ENCODE peak calls at places on chromosomes 7 and 10, in five cellular contexts. U is H7; Q is H9; V is CD4-positive, alpha-beta memory T cell; K is left ventricle myocardium inferior. Z is an unnamed sample.

GRCh38 chr7:131223151-131223550 is 104.5 kb upstream of the MKLN1 start:
- DNase-seq in U (no peak), Q (no peak), V (no peak), K (no peak), Z (no peak)

GRCh38 chr7:46215987-46216567 is 295.0 kb upstream of the IGFBP3 start:
- DNase-seq in U (no peak), Q (peak; percentile 34), V (no peak), K (peak; percentile 37), Z (no peak)

GRCh38 chr10:92181575-92181974 is 109.3 kb downstream of the CPEB3 start:
- DNase-seq in U (peak; percentile 10), Q (no peak), V (no peak), K (no peak), Z (no peak)

GRCh38 chr10:60258429-60258797 is 131.3 kb downstream of the ANK3 start:
- DNase-seq in U (no peak), Q (no peak), V (no peak), K (no peak), Z (no peak)

GRCh38 chr10:31322647-31323046 is 3.6 kb downstream of the ZEB1 start:
- DNase-seq in U (no peak), Q (no peak), V (peak; percentile 11), K (no peak), Z (no peak)

GRCh38 chr10:31830887-31831286 is 97.7 kb downstream of the ARHGAP12 start:
- DNase-seq in U (no peak), Q (no peak), V (no peak), K (no peak), Z (no peak)

GRCh38 chr7:4665661-4666060 is 16.4 kb upstream of the FOXK1 start:
- DNase-seq in U (no peak), Q (no peak), V (no peak), K (no peak), Z (no peak)

GRCh38 chr7:108454674-108455523 is 1.3 kb downstream of the NRCAM start:
- DNase-seq in U (peak; percentile 80), Q (peak; percentile 60), V (no peak), K (no peak), Z (no peak)

GRCh38 chr7:30755384-30756154 is 3.6 kb downstream of the INMT start:
- DNase-seq in U (peak; percentile 59), Q (no peak), V (no peak), K (peak; percentile 83), Z (peak; percentile 87)

GRCh38 chr7:79410345-79410744 is 43.1 kb downstream of the MAGI2 start:
- DNase-seq in U (no peak), Q (no peak), V (no peak), K (no peak), Z (no peak)

GRCh38 chr7:104643587-104644217 is 315.3 kb downstream of the LHFPL3 start:
- DNase-seq in U (peak; percentile 61), Q (peak; percentile 48), V (no peak), K (no peak), Z (no peak)

GRCh38 chr7:71601840-71602239 is 469.9 kb downstream of the GALNT17 start:
- DNase-seq in U (no peak), Q (no peak), V (no peak), K (no peak), Z (no peak)

GRCh38 chr7:150406311-150406564 is 27.1 kb downstream of the ZNF775 start:
- DNase-seq in U (peak; percentile 73), Q (no peak), V (peak; percentile 22), K (no peak), Z (peak; percentile 61)

GRCh38 chr10:124249196-124249595 is 155.8 kb upstream of the CHST15 start:
- DNase-seq in U (no peak), Q (no peak), V (no peak), K (no peak), Z (no peak)

GRCh38 chr7:146878901-146879300 is 762.3 kb downstream of the CNTNAP2 start:
- DNase-seq in U (no peak), Q (no peak), V (no peak), K (no peak), Z (no peak)

GRCh38 chr7:150927954-150928340 is 50.2 kb downstream of the KCNH2 start:
- DNase-seq in U (peak; percentile 37), Q (no peak), V (no peak), K (no peak), Z (no peak)

GRCh38 chr7:36037121-36037662 is 115.9 kb upstream of the EEPD1 start:
- DNase-seq in U (no peak), Q (no peak), V (no peak), K (peak; percentile 50), Z (peak; percentile 69)

GRCh38 chr7:94182066-94182465 is 177.9 kb upstream of the BET1 start:
- DNase-seq in U (no peak), Q (no peak), V (no peak), K (no peak), Z (no peak)

GRCh38 chr7:99669782-99670181 is 10.0 kb downstream of the CYP3A5 start:
- DNase-seq in U (no peak), Q (no peak), V (no peak), K (no peak), Z (no peak)

GRCh38 chr10:104028146-104028545 is 57.5 kb downstream of the COL17A1 start:
- DNase-seq in U (peak; percentile 65), Q (peak; percentile 60), V (no peak), K (no peak), Z (no peak)

GRCh38 chr7:108034586-108034985 is 31.6 kb upstream of the LAMB1 start:
- DNase-seq in U (peak; percentile 21), Q (no peak), V (no peak), K (no peak), Z (no peak)

GRCh38 chr7:116511552-116512523 is 12.3 kb downstream of the CAV2 start:
- DNase-seq in U (no peak), Q (no peak), V (peak; percentile 38), K (no peak), Z (no peak)

GRCh38 chr7:1569833-1570632 is at the start of gene PSMG3:
- DNase-seq in U (peak; percentile 93), Q (peak; percentile 75), V (peak; percentile 87), K (peak; percentile 92), Z (peak; percentile 95)

GRCh38 chr7:2051708-2052656 is 180.8 kb downstream of the MAD1L1 start:
- DNase-seq in U (no peak), Q (no peak), V (no peak), K (no peak), Z (no peak)

GRCh38 chr10:121591186-121591585 is 7.1 kb downstream of the FGFR2 start:
- DNase-seq in U (no peak), Q (peak; percentile 17), V (no peak), K (no peak), Z (no peak)

GRCh38 chr10:127142831-127143230 is 53.6 kb downstream of the INSYN2A start:
- DNase-seq in U (no peak), Q (no peak), V (no peak), K (no peak), Z (no peak)

GRCh38 chr10:88110822-88111221 is 247.4 kb downstream of the PTEN start:
- DNase-seq in U (no peak), Q (no peak), V (no peak), K (no peak), Z (no peak)

GRCh38 chr10:125774144-125774543 is 1.5 kb downstream of the MMP21 start:
- DNase-seq in U (no peak), Q (no peak), V (no peak), K (no peak), Z (no peak)

GRCh38 chr7:16982640-16983103 is 100.9 kb upstream of the AGR3 start:
- DNase-seq in U (peak; percentile 2), Q (no peak), V (peak; percentile 42), K (no peak), Z (no peak)

GRCh38 chr7:78924581-78924980 is 528.9 kb downstream of the MAGI2 start:
- DNase-seq in U (peak; percentile 5), Q (no peak), V (no peak), K (no peak), Z (no peak)

GRCh38 chr10:69786791-69787190 is 14.9 kb upstream of the COL13A1 start:
- DNase-seq in U (no peak), Q (no peak), V (no peak), K (no peak), Z (no peak)

GRCh38 chr7:158473946-158474345 is 113.7 kb downstream of the PTPRN2 start:
- DNase-seq in U (peak; percentile 64), Q (no peak), V (no peak), K (no peak), Z (no peak)
- H3K27me3 ChIP-seq in U (no peaks in the 10 kb centered on the region), Q (no peaks in the 10 kb centered on the region), V (no peaks in the 10 kb centered on the region), K (peaks cover 91% of the 10 kb centered on the region), Z (no peaks in the 10 kb centered on the region)

GRCh38 chr7:91264924-91265681 is 870 bp downstream of the FZD1 start:
- DNase-seq in U (peak; percentile 61), Q (peak; percentile 52), V (no peak), K (peak; percentile 56), Z (peak; percentile 86)
- H3K27me3 ChIP-seq in U (peaks cover 82% of the 10 kb centered on the region), Q (peaks cover 63% of the 10 kb centered on the region), V (peaks cover 8% of the 10 kb centered on the region), K (no peaks in the 10 kb centered on the region), Z (no peaks in the 10 kb centered on the region)

GRCh38 chr10:71782917-71783490 is 9.7 kb upstream of the VSIR start:
- DNase-seq in U (peak; percentile 71), Q (no peak), V (no peak), K (peak; percentile 40), Z (no peak)

GRCh38 chr10:71784679-71785272 is 11.5 kb upstream of the VSIR start:
- DNase-seq in U (no peak), Q (no peak), V (no peak), K (no peak), Z (no peak)

GRCh38 chr10:71780722-71781121 is 7.4 kb upstream of the VSIR start:
- DNase-seq in U (peak; percentile 82), Q (no peak), V (no peak), K (no peak), Z (no peak)

GRCh38 chr10:71782221-71782916 is 9.0 kb upstream of the VSIR start:
- DNase-seq in U (peak; percentile 55), Q (no peak), V (no peak), K (no peak), Z (peak; percentile 49)

DNA sequence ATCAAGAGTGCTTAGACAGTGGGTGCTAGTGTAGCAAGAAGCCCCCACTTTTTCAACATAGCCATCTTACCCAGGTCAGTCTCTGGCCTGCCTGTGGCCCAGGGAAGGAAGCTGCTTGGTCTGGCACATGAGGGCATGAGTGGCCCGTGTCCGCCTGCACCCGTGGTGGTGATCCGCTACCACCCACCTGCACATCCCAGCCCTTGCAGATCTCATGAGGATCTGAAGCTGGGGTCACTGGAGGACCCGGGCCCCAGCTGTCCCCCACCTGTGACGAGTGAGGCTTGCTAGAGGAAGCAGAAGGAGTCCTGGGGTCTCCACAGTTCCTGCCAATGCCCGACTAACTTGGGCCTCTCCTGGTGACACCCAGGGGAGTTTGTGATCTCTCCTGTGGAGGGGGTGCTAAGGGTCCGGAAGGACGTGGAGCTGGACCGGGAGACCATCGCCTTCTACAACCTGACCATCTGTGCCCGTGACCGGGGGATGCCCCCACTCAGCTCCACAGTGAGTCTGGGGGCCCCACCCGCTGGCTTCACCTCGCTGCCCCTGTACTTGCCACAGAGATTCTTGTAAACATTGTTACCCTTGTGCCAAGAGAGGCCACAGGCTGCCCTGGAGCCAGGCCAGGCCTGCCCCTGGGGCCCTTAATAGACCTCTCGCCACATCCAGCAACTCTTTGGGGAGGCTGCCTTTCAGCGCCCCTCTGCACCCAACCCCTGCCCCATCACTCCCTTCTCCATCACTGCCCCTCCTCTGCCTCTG is 10.8 kb upstream of the VSIR start:
- DNase-seq in U (no peak), Q (no peak), V (no peak), K (no peak), Z (no peak)
- H3K27me3 ChIP-seq in U (no peaks in the 10 kb centered on the region), Q (no peaks in the 10 kb centered on the region), V (no peaks in the 10 kb centered on the region), K (no peaks in the 10 kb centered on the region), Z (no peaks in the 10 kb centered on the region)

GRCh38 chr7:21893401-21893800 is 52.3 kb downstream of the CDCA7L start:
- DNase-seq in U (no peak), Q (no peak), V (no peak), K (no peak), Z (no peak)
- H3K27me3 ChIP-seq in U (no peaks in the 10 kb centered on the region), Q (no peaks in the 10 kb centered on the region), V (no peaks in the 10 kb centered on the region), K (no peaks in the 10 kb centered on the region), Z (no peaks in the 10 kb centered on the region)